ENCODE peak calls at places on chromosome 11, in nine cellular contexts. Q is colonic mucosa, L is ovary, O is psoas muscle, I is tibial nerve, W is iPS DF 6.9, H is right lobe of liver, F is A549, B is heart right ventricle. Z is an unnamed sample.

GRCh38 chr11:59112494-59112893 is 5.5 kb downstream of the FAM111B start:
- DNase-seq in F (no peak), B (no peak), L (no peak), O (no peak), H (no peak), I (no peak), Q (no peak), W (no peak), Z (peak; percentile 46)

GRCh38 chr11:130204703-130205095 is 45.1 kb downstream of the ST14 start:
- DNase-seq in L (no peak), H (no peak), B (no peak), I (no peak), F (no peak), W (no peak), Q (no peak), O (no peak), Z (no peak)

GRCh38 chr11:46526489-46527215 is 67.2 kb downstream of the AMBRA1 start:
- DNase-seq in I (no peak), H (no peak), W (no peak), F (no peak), O (no peak), Q (no peak), B (no peak), L (no peak), Z (no peak)

GRCh38 chr11:64086263-64086938 is 50.7 kb downstream of the FLRT1 start:
- DNase-seq in O (peak; percentile 90), H (no peak), B (peak; percentile 34), I (peak; percentile 36), L (peak; percentile 75), Q (peak; percentile 57), W (no peak), F (peak; percentile 30), Z (no peak)

GRCh38 chr11:14967581-14968214 is 4.5 kb downstream of the CALCA start:
- DNase-seq in Q (no peak), F (no peak), I (no peak), W (no peak), O (no peak), H (no peak), L (no peak), B (no peak), Z (no peak)

GRCh38 chr11:132535830-132536229 is 996.5 kb downstream of the OPCML start:
- DNase-seq in W (no peak), L (no peak), I (no peak), B (no peak), F (no peak), H (no peak), O (no peak), Q (no peak), Z (no peak)

GRCh38 chr11:92556435-92556834 is 331.8 kb downstream of the FAT3 start:
- DNase-seq in H (no peak), W (no peak), F (peak; percentile 7), L (no peak), I (no peak), Q (no peak), B (peak; percentile 6), O (no peak), Z (peak; percentile 28)

GRCh38 chr11:116275634-116276033 is 497.2 kb downstream of the BUD13 start:
- DNase-seq in H (no peak), Q (no peak), B (no peak), I (no peak), F (no peak), L (no peak), O (no peak), W (no peak), Z (peak; percentile 22)

GRCh38 chr11:118281284-118281683 is 17.2 kb upstream of the MPZL2 start:
- DNase-seq in B (no peak), H (no peak), F (no peak), Q (no peak), O (no peak), I (no peak), L (no peak), W (no peak), Z (no peak)

GRCh38 chr11:17537261-17537660 is 7.0 kb downstream of the USH1C start:
- DNase-seq in F (no peak), L (no peak), W (no peak), Q (no peak), I (no peak), H (no peak), O (no peak), B (no peak), Z (no peak)

GRCh38 chr11:123421589-123421988 is 8.5 kb upstream of the GRAMD1B start:
- DNase-seq in I (no peak), W (no peak), Q (no peak), O (no peak), H (no peak), B (no peak), L (no peak), F (no peak), Z (no peak)

GRCh38 chr11:116960916-116961315 is 123.5 kb upstream of the APOA1 start:
- DNase-seq in Q (no peak), O (no peak), W (no peak), F (no peak), I (no peak), L (no peak), B (no peak), H (no peak), Z (peak; percentile 76)

GRCh38 chr11:10526974-10527918 is 13.7 kb downstream of the RNF141 start:
- DNase-seq in H (no peak), L (no peak), F (peak; percentile 42), I (no peak), Q (no peak), W (no peak), O (no peak), B (no peak), Z (peak; percentile 81)

GRCh38 chr11:40606800-40607199 is 852.7 kb downstream of the LRRC4C start:
- DNase-seq in I (no peak), O (no peak), W (no peak), Q (no peak), F (no peak), B (no peak), H (no peak), L (no peak), Z (no peak)
- H3K9me3 ChIP-seq in I (peaks cover 13% of the 10 kb centered on the region), O (peaks cover 23% of the 10 kb centered on the region), W (no peaks in the 10 kb centered on the region), Q (no peaks in the 10 kb centered on the region), F (no peaks in the 10 kb centered on the region), B (peaks cover 21% of the 10 kb centered on the region), H (no peaks in the 10 kb centered on the region), L (no peaks in the 10 kb centered on the region), Z (peaks cover 10% of the 10 kb centered on the region)

GRCh38 chr11:7367803-7368202 is 116.1 kb downstream of the SYT9 start:
- DNase-seq in I (no peak), F (no peak), L (no peak), W (no peak), H (no peak), Q (no peak), B (no peak), O (no peak), Z (no peak)

GRCh38 chr11:7364660-7365059 is 113.0 kb downstream of the SYT9 start:
- DNase-seq in B (no peak), I (no peak), H (no peak), W (no peak), F (no peak), O (no peak), L (no peak), Q (no peak), Z (no peak)
- H3K9me3 ChIP-seq in B (no peaks in the 10 kb centered on the region), I (no peaks in the 10 kb centered on the region), H (no peaks in the 10 kb centered on the region), W (no peaks in the 10 kb centered on the region), F (no peaks in the 10 kb centered on the region), O (no peaks in the 10 kb centered on the region), L (no peaks in the 10 kb centered on the region), Q (no peaks in the 10 kb centered on the region), Z (no peaks in the 10 kb centered on the region)

GRCh38 chr11:99268895-99269294 is 248.1 kb downstream of the CNTN5 start:
- DNase-seq in H (no peak), W (no peak), I (no peak), Q (no peak), B (no peak), O (no peak), F (no peak), L (no peak), Z (peak; percentile 18)

GRCh38 chr11:99275521-99275920 is 254.8 kb downstream of the CNTN5 start:
- DNase-seq in O (no peak), H (no peak), L (no peak), F (no peak), I (no peak), B (no peak), W (no peak), Q (no peak), Z (peak; percentile 11)

GRCh38 chr11:99277281-99277680 is 256.5 kb downstream of the CNTN5 start:
- DNase-seq in Q (no peak), F (no peak), W (no peak), L (no peak), B (no peak), H (no peak), I (no peak), O (no peak), Z (no peak)

DNA sequence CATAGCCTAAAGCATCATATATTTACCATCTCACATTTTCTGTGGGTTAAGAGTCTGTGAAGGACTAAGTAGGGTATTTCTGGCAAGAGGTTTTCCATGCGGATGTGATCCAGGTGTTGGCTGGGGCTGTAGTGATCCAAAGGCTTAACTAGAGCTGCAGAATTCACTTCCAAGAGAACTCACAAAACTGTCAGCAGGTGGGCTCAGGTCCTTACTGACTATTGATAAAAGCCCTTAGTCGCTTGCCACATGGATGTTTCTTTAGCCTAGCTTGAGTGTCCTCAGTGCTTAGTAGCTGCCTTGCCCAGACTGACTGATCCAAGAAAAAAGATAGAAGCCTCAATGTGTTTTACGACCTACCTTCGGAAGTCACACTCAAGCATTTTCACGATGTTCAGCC is 250.8 kb downstream of the CNTN5 start:
- DNase-seq in H (no peak), B (no peak), I (no peak), O (no peak), F (no peak), Q (no peak), L (no peak), W (peak; percentile 25), Z (no peak)
- H3K9me3 ChIP-seq in H (no peaks in the 10 kb centered on the region), B (no peaks in the 10 kb centered on the region), I (no peaks in the 10 kb centered on the region), O (no peaks in the 10 kb centered on the region), F (no peaks in the 10 kb centered on the region), Q (no peaks in the 10 kb centered on the region), L (no peaks in the 10 kb centered on the region), W (no peaks in the 10 kb centered on the region), Z (no peaks in the 10 kb centered on the region)

GRCh38 chr11:134662629-134663360 is 250.8 kb upstream of the B3GAT1 start:
- DNase-seq in B (peak; percentile 1), O (no peak), I (no peak), F (no peak), H (no peak), L (no peak), Q (peak; percentile 11), W (no peak), Z (no peak)
- H3K9me3 ChIP-seq in B (no peaks in the 10 kb centered on the region), O (no peaks in the 10 kb centered on the region), I (no peaks in the 10 kb centered on the region), F (no peaks in the 10 kb centered on the region), H (no peaks in the 10 kb centered on the region), L (no peaks in the 10 kb centered on the region), Q (no peaks in the 10 kb centered on the region), W (no peaks in the 10 kb centered on the region), Z (peaks cover 18% of the 10 kb centered on the region)

GRCh38 chr11:70742553-70743291 is 344.4 kb downstream of the CTTN start:
- DNase-seq in I (no peak), Q (no peak), W (peak; percentile 39), F (no peak), H (no peak), L (no peak), B (no peak), O (no peak), Z (no peak)
- H3K9me3 ChIP-seq in I (no peaks in the 10 kb centered on the region), Q (no peaks in the 10 kb centered on the region), W (no peaks in the 10 kb centered on the region), F (no peaks in the 10 kb centered on the region), H (no peaks in the 10 kb centered on the region), L (no peaks in the 10 kb centered on the region), B (no peaks in the 10 kb centered on the region), O (no peaks in the 10 kb centered on the region), Z (no peaks in the 10 kb centered on the region)